ENCODE peak calls at places on chromosome 22, in six cellular contexts. One of them, this sample, is unnamed.

GRCh38 chr22:39206491-39206890 is 38.3 kb downstream of the PDGFB start:
- DNase-seq in germinal center: no peak
- DNase-seq in activated CD4-positive, alpha-beta T cell treated with anti-CD3 and anti-CD28 coated beads, Interleukin-2, amount 10 ng/mL, durations not matched to agents 7 days and 5 days: no peak
- DNase-seq in GM12865: no peak
- DNase-seq in IMR-90: no peak
- DNase-seq in T-helper 9 cell: no peak
- DNase-seq in this sample: no peak

GRCh38 chr22:46042786-46043185 is 65.8 kb upstream of the WNT7B start:
- DNase-seq in germinal center: no peak
- DNase-seq in activated CD4-positive, alpha-beta T cell treated with anti-CD3 and anti-CD28 coated beads, Interleukin-2, amount 10 ng/mL, durations not matched to agents 7 days and 5 days: no peak
- DNase-seq in GM12865: no peak
- DNase-seq in IMR-90: peak
- DNase-seq in T-helper 9 cell: no peak
- DNase-seq in this sample: no peak

GRCh38 chr22:26550498-26551033 is 38.3 kb upstream of the TFIP11 start:
- DNase-seq in germinal center: no peak
- DNase-seq in activated CD4-positive, alpha-beta T cell treated with anti-CD3 and anti-CD28 coated beads, Interleukin-2, amount 10 ng/mL, durations not matched to agents 7 days and 5 days: no peak
- DNase-seq in GM12865: no peak
- DNase-seq in IMR-90: peak
- DNase-seq in T-helper 9 cell: no peak
- DNase-seq in this sample: no peak

GRCh38 chr22:24051568-24051967 is 40.5 kb downstream of the CABIN1 start:
- DNase-seq in germinal center: no peak
- DNase-seq in activated CD4-positive, alpha-beta T cell treated with anti-CD3 and anti-CD28 coated beads, Interleukin-2, amount 10 ng/mL, durations not matched to agents 7 days and 5 days: no peak
- DNase-seq in GM12865: no peak
- DNase-seq in IMR-90: no peak
- DNase-seq in T-helper 9 cell: no peak
- DNase-seq in this sample: no peak

GRCh38 chr22:42313804-42314581 is 43.5 kb upstream of the TCF20 start:
- DNase-seq in germinal center: no peak
- DNase-seq in activated CD4-positive, alpha-beta T cell treated with anti-CD3 and anti-CD28 coated beads, Interleukin-2, amount 10 ng/mL, durations not matched to agents 7 days and 5 days: peak
- DNase-seq in GM12865: peak
- DNase-seq in IMR-90: peak
- DNase-seq in T-helper 9 cell: no peak
- DNase-seq in this sample: no peak

GRCh38 chr22:37242395-37242918 is 1.6 kb downstream of the RAC2 start:
- DNase-seq in germinal center: peak
- DNase-seq in activated CD4-positive, alpha-beta T cell treated with anti-CD3 and anti-CD28 coated beads, Interleukin-2, amount 10 ng/mL, durations not matched to agents 7 days and 5 days: peak
- DNase-seq in GM12865: peak
- DNase-seq in IMR-90: peak
- DNase-seq in T-helper 9 cell: peak
- DNase-seq in this sample: peak

GRCh38 chr22:24752091-24752623 is 22.4 kb downstream of the PIWIL3 start:
- DNase-seq in germinal center: no peak
- DNase-seq in activated CD4-positive, alpha-beta T cell treated with anti-CD3 and anti-CD28 coated beads, Interleukin-2, amount 10 ng/mL, durations not matched to agents 7 days and 5 days: no peak
- DNase-seq in GM12865: no peak
- DNase-seq in IMR-90: no peak
- DNase-seq in T-helper 9 cell: no peak
- DNase-seq in this sample: no peak

GRCh38 chr22:23750744-23751440 is at the start of gene ZNF70:
- DNase-seq in germinal center: peak
- DNase-seq in activated CD4-positive, alpha-beta T cell treated with anti-CD3 and anti-CD28 coated beads, Interleukin-2, amount 10 ng/mL, durations not matched to agents 7 days and 5 days: peak
- DNase-seq in GM12865: peak
- DNase-seq in IMR-90: peak
- DNase-seq in T-helper 9 cell: peak
- DNase-seq in this sample: peak

GRCh38 chr22:46162771-46163170 is 12.4 kb downstream of the PPARA start:
- DNase-seq in germinal center: no peak
- DNase-seq in activated CD4-positive, alpha-beta T cell treated with anti-CD3 and anti-CD28 coated beads, Interleukin-2, amount 10 ng/mL, durations not matched to agents 7 days and 5 days: no peak
- DNase-seq in GM12865: no peak
- DNase-seq in IMR-90: no peak
- DNase-seq in T-helper 9 cell: no peak
- DNase-seq in this sample: no peak

GRCh38 chr22:36660510-36660840 is 43.1 kb downstream of the CACNG2 start:
- DNase-seq in germinal center: no peak
- DNase-seq in activated CD4-positive, alpha-beta T cell treated with anti-CD3 and anti-CD28 coated beads, Interleukin-2, amount 10 ng/mL, durations not matched to agents 7 days and 5 days: no peak
- DNase-seq in GM12865: no peak
- DNase-seq in IMR-90: no peak
- DNase-seq in T-helper 9 cell: no peak
- DNase-seq in this sample: no peak

GRCh38 chr22:27378343-27378800 is 423.2 kb downstream of the MN1 start:
- DNase-seq in germinal center: no peak
- DNase-seq in activated CD4-positive, alpha-beta T cell treated with anti-CD3 and anti-CD28 coated beads, Interleukin-2, amount 10 ng/mL, durations not matched to agents 7 days and 5 days: no peak
- DNase-seq in GM12865: no peak
- DNase-seq in IMR-90: no peak
- DNase-seq in T-helper 9 cell: no peak
- DNase-seq in this sample: no peak

GRCh38 chr22:38824587-38824986 is 19.2 kb downstream of the NPTXR start:
- DNase-seq in germinal center: peak
- DNase-seq in activated CD4-positive, alpha-beta T cell treated with anti-CD3 and anti-CD28 coated beads, Interleukin-2, amount 10 ng/mL, durations not matched to agents 7 days and 5 days: peak
- DNase-seq in GM12865: peak
- DNase-seq in IMR-90: peak
- DNase-seq in T-helper 9 cell: peak
- DNase-seq in this sample: no peak

GRCh38 chr22:25780673-25781072 is 38.7 kb downstream of the MYO18B start:
- DNase-seq in germinal center: no peak
- DNase-seq in activated CD4-positive, alpha-beta T cell treated with anti-CD3 and anti-CD28 coated beads, Interleukin-2, amount 10 ng/mL, durations not matched to agents 7 days and 5 days: no peak
- DNase-seq in GM12865: no peak
- DNase-seq in IMR-90: no peak
- DNase-seq in T-helper 9 cell: no peak
- DNase-seq in this sample: no peak

GRCh38 chr22:43534916-43535315 is 123.1 kb downstream of the MPPED1 start:
- DNase-seq in germinal center: no peak
- DNase-seq in activated CD4-positive, alpha-beta T cell treated with anti-CD3 and anti-CD28 coated beads, Interleukin-2, amount 10 ng/mL, durations not matched to agents 7 days and 5 days: no peak
- DNase-seq in GM12865: no peak
- DNase-seq in IMR-90: no peak
- DNase-seq in T-helper 9 cell: no peak
- DNase-seq in this sample: no peak

GRCh38 chr22:44822479-44822878 is 70.1 kb downstream of the ARHGAP8 start:
- DNase-seq in germinal center: no peak
- DNase-seq in activated CD4-positive, alpha-beta T cell treated with anti-CD3 and anti-CD28 coated beads, Interleukin-2, amount 10 ng/mL, durations not matched to agents 7 days and 5 days: no peak
- DNase-seq in GM12865: no peak
- DNase-seq in IMR-90: no peak
- DNase-seq in T-helper 9 cell: no peak
- DNase-seq in this sample: no peak

GRCh38 chr22:26763633-26764295 is 106.4 kb downstream of the MIAT start:
- DNase-seq in germinal center: no peak
- DNase-seq in activated CD4-positive, alpha-beta T cell treated with anti-CD3 and anti-CD28 coated beads, Interleukin-2, amount 10 ng/mL, durations not matched to agents 7 days and 5 days: no peak
- DNase-seq in GM12865: no peak
- DNase-seq in IMR-90: peak
- DNase-seq in T-helper 9 cell: no peak
- DNase-seq in this sample: no peak

GRCh38 chr22:35805466-35805865 is 87.8 kb downstream of the APOL5 start:
- DNase-seq in germinal center: no peak
- DNase-seq in activated CD4-positive, alpha-beta T cell treated with anti-CD3 and anti-CD28 coated beads, Interleukin-2, amount 10 ng/mL, durations not matched to agents 7 days and 5 days: no peak
- DNase-seq in GM12865: no peak
- DNase-seq in IMR-90: no peak
- DNase-seq in T-helper 9 cell: no peak
- DNase-seq in this sample: no peak

GRCh38 chr22:50205781-50206569 is 5.2 kb downstream of the SELENOO start:
- DNase-seq in germinal center: no peak
- DNase-seq in activated CD4-positive, alpha-beta T cell treated with anti-CD3 and anti-CD28 coated beads, Interleukin-2, amount 10 ng/mL, durations not matched to agents 7 days and 5 days: no peak
- DNase-seq in GM12865: no peak
- DNase-seq in IMR-90: no peak
- DNase-seq in T-helper 9 cell: no peak
- DNase-seq in this sample: no peak

GRCh38 chr22:35313311-35314121 is 13.8 kb downstream of the TOM1 start:
- DNase-seq in germinal center: no peak
- DNase-seq in activated CD4-positive, alpha-beta T cell treated with anti-CD3 and anti-CD28 coated beads, Interleukin-2, amount 10 ng/mL, durations not matched to agents 7 days and 5 days: no peak
- DNase-seq in GM12865: peak
- DNase-seq in IMR-90: peak
- DNase-seq in T-helper 9 cell: no peak
- DNase-seq in this sample: no peak

GRCh38 chr22:44608606-44609226 is 93.3 kb upstream of the PRR5 start:
- DNase-seq in germinal center: no peak
- DNase-seq in activated CD4-positive, alpha-beta T cell treated with anti-CD3 and anti-CD28 coated beads, Interleukin-2, amount 10 ng/mL, durations not matched to agents 7 days and 5 days: no peak
- DNase-seq in GM12865: no peak
- DNase-seq in IMR-90: no peak
- DNase-seq in T-helper 9 cell: no peak
- DNase-seq in this sample: no peak

GRCh38 chr22:41933411-41934177 is 7.0 kb upstream of the TNFRSF13C start:
- DNase-seq in germinal center: no peak
- DNase-seq in activated CD4-positive, alpha-beta T cell treated with anti-CD3 and anti-CD28 coated beads, Interleukin-2, amount 10 ng/mL, durations not matched to agents 7 days and 5 days: no peak
- DNase-seq in GM12865: no peak
- DNase-seq in IMR-90: no peak
- DNase-seq in T-helper 9 cell: no peak
- DNase-seq in this sample: no peak

GRCh38 chr22:49549256-49549655 is 278.4 kb downstream of the BRD1 start:
- DNase-seq in germinal center: no peak
- DNase-seq in activated CD4-positive, alpha-beta T cell treated with anti-CD3 and anti-CD28 coated beads, Interleukin-2, amount 10 ng/mL, durations not matched to agents 7 days and 5 days: no peak
- DNase-seq in GM12865: no peak
- DNase-seq in IMR-90: no peak
- DNase-seq in T-helper 9 cell: no peak
- DNase-seq in this sample: no peak

GRCh38 chr22:22061085-22062077 is 78.8 kb upstream of the TOP3B start:
- DNase-seq in germinal center: no peak
- DNase-seq in activated CD4-positive, alpha-beta T cell treated with anti-CD3 and anti-CD28 coated beads, Interleukin-2, amount 10 ng/mL, durations not matched to agents 7 days and 5 days: no peak
- DNase-seq in GM12865: no peak
- DNase-seq in IMR-90: peak
- DNase-seq in T-helper 9 cell: no peak
- DNase-seq in this sample: no peak

GRCh38 chr22:37043828-37044538 is 7.6 kb upstream of the KCTD17 start:
- DNase-seq in germinal center: peak
- DNase-seq in activated CD4-positive, alpha-beta T cell treated with anti-CD3 and anti-CD28 coated beads, Interleukin-2, amount 10 ng/mL, durations not matched to agents 7 days and 5 days: peak
- DNase-seq in GM12865: peak
- DNase-seq in IMR-90: peak
- DNase-seq in T-helper 9 cell: peak
- DNase-seq in this sample: peak